ENCODE peak calls at places on chromosomes 16 and 17, in five cellular contexts. One of them, this sample, is unnamed.

GRCh38 chr17:80794281-80795089 is 197.2 kb upstream of the CHMP6 start:
- DNase-seq in BE2C: no peak
- DNase-seq in bronchial epithelial cell: no peak
- DNase-seq in NCI-H2081: no peak
- DNase-seq in lower leg skin: peak
- DNase-seq in this sample: no peak

GRCh38 chr17:61124562-61124961 is 275.1 kb upstream of the TBX2 start:
- DNase-seq in BE2C: no peak
- DNase-seq in NCI-H2081: no peak
- DNase-seq in lower leg skin: no peak
- DNase-seq in bronchial epithelial cell: no peak
- DNase-seq in this sample: no peak

GRCh38 chr16:9949396-9949795 is 232.8 kb downstream of the GRIN2A start:
- DNase-seq in NCI-H2081: no peak
- DNase-seq in lower leg skin: no peak
- DNase-seq in bronchial epithelial cell: no peak
- DNase-seq in BE2C: no peak
- DNase-seq in this sample: no peak

GRCh38 chr17:60678118-60678444 is 430 bp downstream of the BCAS3 start:
- DNase-seq in NCI-H2081: no peak
- DNase-seq in bronchial epithelial cell: no peak
- DNase-seq in BE2C: no peak
- DNase-seq in lower leg skin: no peak
- DNase-seq in this sample: no peak

GRCh38 chr17:77133087-77133633 is 7.6 kb upstream of the SEC14L1 start:
- DNase-seq in bronchial epithelial cell: no peak
- DNase-seq in NCI-H2081: no peak
- DNase-seq in lower leg skin: no peak
- DNase-seq in BE2C: no peak
- DNase-seq in this sample: no peak

GRCh38 chr17:17837380-17837821 is 615 bp upstream of the SREBF1 start:
- DNase-seq in lower leg skin: no peak
- DNase-seq in NCI-H2081: no peak
- DNase-seq in BE2C: no peak
- DNase-seq in bronchial epithelial cell: peak
- DNase-seq in this sample: peak

GRCh38 chr17:43917348-43918025 is 10.2 kb upstream of the MPP2 start:
- DNase-seq in lower leg skin: no peak
- DNase-seq in NCI-H2081: no peak
- DNase-seq in bronchial epithelial cell: peak
- DNase-seq in BE2C: no peak
- DNase-seq in this sample: no peak

GRCh38 chr16:78505544-78506371 is 406.3 kb downstream of the WWOX start:
- DNase-seq in BE2C: no peak
- DNase-seq in lower leg skin: peak
- DNase-seq in NCI-H2081: no peak
- DNase-seq in bronchial epithelial cell: no peak
- DNase-seq in this sample: no peak

GRCh38 chr17:80790021-80790765 is 201.4 kb upstream of the CHMP6 start:
- DNase-seq in bronchial epithelial cell: no peak
- DNase-seq in lower leg skin: peak
- DNase-seq in NCI-H2081: no peak
- DNase-seq in BE2C: peak
- DNase-seq in this sample: no peak

GRCh38 chr17:13544292-13544691 is 57.4 kb downstream of the HS3ST3A1 start:
- DNase-seq in lower leg skin: peak
- DNase-seq in bronchial epithelial cell: peak
- DNase-seq in NCI-H2081: no peak
- DNase-seq in BE2C: peak
- DNase-seq in this sample: peak

GRCh38 chr16:51012396-51012795 is 138.7 kb downstream of the SALL1 start:
- DNase-seq in bronchial epithelial cell: no peak
- DNase-seq in BE2C: no peak
- DNase-seq in NCI-H2081: no peak
- DNase-seq in lower leg skin: peak
- DNase-seq in this sample: no peak

GRCh38 chr17:49992191-49992932 is 2.7 kb downstream of the DLX3 start:
- DNase-seq in lower leg skin: peak
- DNase-seq in bronchial epithelial cell: no peak
- DNase-seq in NCI-H2081: no peak
- DNase-seq in BE2C: no peak
- DNase-seq in this sample: no peak

GRCh38 chr17:7016406-7016805 is 4.0 kb downstream of the RNASEK start:
- DNase-seq in lower leg skin: no peak
- DNase-seq in BE2C: no peak
- DNase-seq in NCI-H2081: no peak
- DNase-seq in bronchial epithelial cell: no peak
- DNase-seq in this sample: no peak

GRCh38 chr16:20850981-20851380 is 44.7 kb downstream of the REXO5 start:
- DNase-seq in lower leg skin: no peak
- DNase-seq in BE2C: no peak
- DNase-seq in NCI-H2081: no peak
- DNase-seq in bronchial epithelial cell: no peak
- DNase-seq in this sample: no peak

GRCh38 chr17:37121616-37122015 is 172.9 kb downstream of the AATF start:
- DNase-seq in BE2C: no peak
- DNase-seq in NCI-H2081: no peak
- DNase-seq in lower leg skin: no peak
- DNase-seq in bronchial epithelial cell: no peak
- DNase-seq in this sample: no peak

GRCh38 chr17:14321476-14321949 is 20.6 kb downstream of the HS3ST3B1 start:
- DNase-seq in bronchial epithelial cell: no peak
- DNase-seq in lower leg skin: no peak
- DNase-seq in BE2C: no peak
- DNase-seq in NCI-H2081: no peak
- DNase-seq in this sample: no peak

GRCh38 chr17:40351185-40352043 is 13.1 kb downstream of the GJD3 start:
- DNase-seq in BE2C: peak
- DNase-seq in bronchial epithelial cell: no peak
- DNase-seq in lower leg skin: no peak
- DNase-seq in NCI-H2081: peak
- DNase-seq in this sample: no peak

GRCh38 chr16:22386976-22387375 is 12.6 kb upstream of the CDR2 start:
- DNase-seq in BE2C: no peak
- DNase-seq in lower leg skin: no peak
- DNase-seq in bronchial epithelial cell: no peak
- DNase-seq in NCI-H2081: no peak
- DNase-seq in this sample: peak

GRCh38 chr17:54920819-54921218 is 20.2 kb downstream of the TOM1L1 start:
- DNase-seq in BE2C: no peak
- DNase-seq in NCI-H2081: no peak
- DNase-seq in lower leg skin: no peak
- DNase-seq in bronchial epithelial cell: no peak
- DNase-seq in this sample: no peak